ENCODE peak calls at places on chromosomes 5 and 9, in four cellular contexts. One of them, this sample, is unnamed. For H3K27me3 and H3K4me1, the result is how much of the 10 kb centered on the place peaks cover.

GRCh38 chr9:93254806-93255519 is 71.0 kb downstream of the WNK2 start:
- DNase-seq in RWPE2: peak
- DNase-seq in psoas muscle: no peak
- DNase-seq in CD8-positive, alpha-beta T cell: peak
- DNase-seq in this sample: no peak

GRCh38 chr5:16573401-16573800 is 43.4 kb downstream of the RETREG1 start:
- DNase-seq in RWPE2: no peak
- DNase-seq in CD8-positive, alpha-beta T cell: no peak
- DNase-seq in psoas muscle: no peak
- DNase-seq in this sample: no peak

GRCh38 chr9:96565684-96566360 is 53.8 kb downstream of the CDC14B start:
- DNase-seq in RWPE2: no peak
- DNase-seq in CD8-positive, alpha-beta T cell: no peak
- DNase-seq in psoas muscle: no peak
- DNase-seq in this sample: no peak

GRCh38 chr9:100498592-100498991 is 25.6 kb downstream of the TMEFF1 start:
- DNase-seq in RWPE2: no peak
- DNase-seq in CD8-positive, alpha-beta T cell: no peak
- DNase-seq in psoas muscle: no peak
- DNase-seq in this sample: no peak

GRCh38 chr9:99753436-99753835 is 68.2 kb upstream of the NR4A3 start:
- DNase-seq in psoas muscle: no peak
- DNase-seq in RWPE2: no peak
- DNase-seq in CD8-positive, alpha-beta T cell: no peak
- DNase-seq in this sample: no peak

GRCh38 chr9:135023389-135023788 is 64.1 kb upstream of the OLFM1 start:
- DNase-seq in CD8-positive, alpha-beta T cell: no peak
- DNase-seq in RWPE2: peak
- DNase-seq in psoas muscle: peak
- DNase-seq in this sample: no peak

GRCh38 chr5:68656936-68657857 is 436.6 kb upstream of the SLC30A5 start:
- DNase-seq in psoas muscle: no peak
- DNase-seq in RWPE2: no peak
- DNase-seq in CD8-positive, alpha-beta T cell: no peak
- DNase-seq in this sample: no peak

GRCh38 chr9:87113892-87114291 is 166.6 kb upstream of the GAS1 start:
- DNase-seq in CD8-positive, alpha-beta T cell: no peak
- DNase-seq in psoas muscle: no peak
- DNase-seq in RWPE2: no peak
- DNase-seq in this sample: no peak

GRCh38 chr9:26142201-26142600 is 464.0 kb upstream of the TUSC1 start:
- DNase-seq in RWPE2: no peak
- DNase-seq in psoas muscle: no peak
- DNase-seq in CD8-positive, alpha-beta T cell: no peak
- DNase-seq in this sample: no peak

GRCh38 chr9:5230554-5230953 is 665 bp upstream of the INSL4 start:
- DNase-seq in psoas muscle: no peak
- DNase-seq in RWPE2: no peak
- DNase-seq in CD8-positive, alpha-beta T cell: no peak
- DNase-seq in this sample: no peak

GRCh38 chr9:113591899-113592625 is 128.5 kb downstream of the RGS3 start:
- DNase-seq in psoas muscle: peak
- DNase-seq in CD8-positive, alpha-beta T cell: no peak
- DNase-seq in RWPE2: no peak
- DNase-seq in this sample: no peak

GRCh38 chr9:107895524-107896001 is 406.0 kb upstream of the KLF4 start:
- DNase-seq in RWPE2: no peak
- DNase-seq in psoas muscle: no peak
- DNase-seq in CD8-positive, alpha-beta T cell: no peak
- DNase-seq in this sample: no peak

GRCh38 chr9:114467226-114467750 is 38.0 kb downstream of the WHRN start:
- DNase-seq in RWPE2: no peak
- DNase-seq in CD8-positive, alpha-beta T cell: no peak
- DNase-seq in psoas muscle: no peak
- DNase-seq in this sample: no peak

GRCh38 chr9:132973713-132974112 is 4.8 kb upstream of the GFI1B start:
- DNase-seq in CD8-positive, alpha-beta T cell: no peak
- DNase-seq in RWPE2: no peak
- DNase-seq in psoas muscle: no peak
- DNase-seq in this sample: no peak

GRCh38 chr9:132965478-132965877 is 13.0 kb upstream of the GFI1B start:
- DNase-seq in psoas muscle: no peak
- DNase-seq in CD8-positive, alpha-beta T cell: no peak
- DNase-seq in RWPE2: no peak
- DNase-seq in this sample: no peak

GRCh38 chr9:132973166-132973565 is 5.3 kb upstream of the GFI1B start:
- DNase-seq in CD8-positive, alpha-beta T cell: no peak
- DNase-seq in psoas muscle: no peak
- DNase-seq in RWPE2: no peak
- DNase-seq in this sample: no peak

DNA sequence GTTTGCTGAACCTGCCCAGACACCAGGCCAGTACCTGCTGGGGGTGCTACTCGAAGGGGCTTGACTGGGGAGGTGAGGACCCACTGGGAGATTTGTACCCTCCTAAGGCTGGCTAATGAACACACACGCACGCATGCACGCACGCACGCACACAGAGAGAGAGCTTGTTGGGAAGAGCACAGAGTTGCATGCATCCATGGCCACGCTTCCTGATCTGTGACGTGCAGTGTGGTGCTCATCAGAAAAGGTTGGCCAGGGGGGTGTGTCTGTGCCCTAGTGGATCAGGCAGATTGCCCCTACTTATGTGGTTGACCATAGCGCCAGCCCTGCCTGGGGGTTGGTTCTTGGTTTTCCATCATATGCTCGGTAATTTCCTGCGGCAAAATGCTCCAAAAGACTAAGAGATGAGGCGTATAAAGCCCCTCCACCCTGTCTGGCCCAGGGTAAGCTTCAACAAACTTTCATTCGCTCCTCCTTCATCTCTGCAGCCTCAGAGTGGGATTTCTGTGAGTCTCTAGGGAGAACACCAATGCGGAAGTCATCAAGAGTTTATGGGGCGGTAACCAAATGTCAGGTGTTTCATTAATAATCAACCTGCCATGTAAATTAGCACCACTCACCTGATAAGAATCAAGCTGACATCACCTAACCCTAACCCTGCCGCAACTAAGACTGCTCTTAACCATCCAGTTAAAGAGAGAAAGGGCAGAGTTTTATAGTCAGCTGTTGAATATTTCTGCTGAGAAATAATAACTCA is 8.0 kb upstream of the GFI1B start:
- DNase-seq in CD8-positive, alpha-beta T cell: no peak
- DNase-seq in RWPE2: no peak
- DNase-seq in psoas muscle: no peak
- DNase-seq in this sample: no peak
- H3K27me3 ChIP-seq in CD8-positive, alpha-beta T cell: under half
- H3K27me3 ChIP-seq in RWPE2: under half
- H3K27me3 ChIP-seq in psoas muscle: under half
- H3K27me3 ChIP-seq in this sample: under half

DNA sequence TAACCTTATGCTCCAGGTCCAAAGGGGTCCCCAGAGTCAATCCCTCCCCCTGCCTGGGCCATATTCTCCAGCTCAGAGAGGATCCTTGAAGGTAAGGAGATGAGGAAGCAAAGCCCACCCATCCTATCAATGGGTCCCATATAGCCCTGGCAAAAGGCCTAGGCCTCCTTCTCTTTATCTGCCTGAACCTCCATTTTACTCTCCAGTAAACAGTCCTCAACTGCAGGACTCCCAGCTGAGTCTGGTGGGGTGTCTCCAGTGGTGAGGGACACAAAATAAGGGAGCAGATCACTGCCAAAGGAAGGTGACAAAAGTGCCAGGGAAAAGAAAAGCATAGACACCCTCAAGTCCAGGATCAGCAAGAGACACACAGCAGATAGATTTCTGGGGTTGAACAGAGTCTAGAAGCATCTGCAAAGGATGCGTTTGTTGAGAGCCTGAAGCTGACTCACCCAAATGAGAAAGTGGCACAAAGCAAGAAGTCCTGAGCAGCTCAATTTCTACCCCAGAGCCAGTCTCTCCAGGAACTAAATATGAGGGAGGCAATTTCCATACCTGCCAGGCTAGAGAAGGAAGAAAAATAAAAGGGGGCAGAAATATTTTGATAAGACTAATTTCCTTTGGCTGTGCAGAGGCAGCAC is 2.7 kb upstream of the EBF1 start:
- DNase-seq in RWPE2: no peak
- DNase-seq in psoas muscle: no peak
- DNase-seq in CD8-positive, alpha-beta T cell: no peak
- DNase-seq in this sample: no peak
- H3K4me1 ChIP-seq in RWPE2: under half
- H3K4me1 ChIP-seq in psoas muscle: under half
- H3K4me1 ChIP-seq in CD8-positive, alpha-beta T cell: under half
- H3K4me1 ChIP-seq in this sample: under half

GRCh38 chr9:121198512-121199042 is 3.1 kb downstream of the RAB14 start:
- DNase-seq in psoas muscle: no peak
- DNase-seq in RWPE2: no peak
- DNase-seq in CD8-positive, alpha-beta T cell: no peak
- DNase-seq in this sample: no peak
- H3K4me3 ChIP-seq in psoas muscle: peak
- H3K4me3 ChIP-seq in RWPE2: no peak
- H3K4me3 ChIP-seq in CD8-positive, alpha-beta T cell: no peak
- H3K4me3 ChIP-seq in this sample: no peak

GRCh38 chr9:137046094-137046787 is at the start of gene NPDC1:
- DNase-seq in CD8-positive, alpha-beta T cell: peak
- DNase-seq in psoas muscle: peak
- DNase-seq in RWPE2: no peak
- DNase-seq in this sample: peak
- H3K27me3 ChIP-seq in CD8-positive, alpha-beta T cell: under half
- H3K27me3 ChIP-seq in psoas muscle: half or more
- H3K27me3 ChIP-seq in RWPE2: under half
- H3K27me3 ChIP-seq in this sample: under half

GRCh38 chr9:136048560-136049411 is 46.3 kb downstream of the NACC2 start:
- DNase-seq in CD8-positive, alpha-beta T cell: no peak
- DNase-seq in psoas muscle: no peak
- DNase-seq in RWPE2: no peak
- DNase-seq in this sample: no peak
- H3K4me1 ChIP-seq in CD8-positive, alpha-beta T cell: under half
- H3K4me1 ChIP-seq in psoas muscle: under half
- H3K4me1 ChIP-seq in RWPE2: under half
- H3K4me1 ChIP-seq in this sample: under half